ENCODE peak calls at places on chromosomes 6 and 20, in nine cellular contexts. N, J, R, V, F, P, B, T and Y are unnamed samples.

GRCh38 chr6:15506066-15506465 is 156.8 kb downstream of the DTNBP1 start:
- DNase-seq in N (no peak), J (no peak), R (no peak), V (no peak), F (no peak), P (no peak), B (no peak), T (no peak), Y (no peak)

GRCh38 chr20:1588166-1588868 is 30.8 kb upstream of the SIRPD start:
- DNase-seq in N (no peak), J (no peak), R (peak; percentile 75), V (no peak), F (no peak), P (no peak), B (no peak), T (no peak), Y (no peak)

GRCh38 chr6:142055219-142055618 is 77.5 kb upstream of the GJE1 start:
- DNase-seq in N (no peak), J (no peak), R (no peak), V (no peak), F (no peak), P (no peak), B (no peak), T (no peak), Y (no peak)

GRCh38 chr20:33501000-33501399 is 11.1 kb downstream of the CBFA2T2 start:
- DNase-seq in N (no peak), J (no peak), R (no peak), V (no peak), F (no peak), P (no peak), B (no peak), T (no peak), Y (no peak)

GRCh38 chr20:47925603-47926002 is 140.3 kb upstream of the SULF2 start:
- DNase-seq in N (no peak), J (no peak), R (no peak), V (no peak), F (no peak), P (no peak), B (no peak), T (no peak), Y (no peak)

GRCh38 chr6:14210077-14210476 is 92.5 kb downstream of the CD83 start:
- DNase-seq in N (no peak), J (no peak), R (no peak), V (no peak), F (no peak), P (no peak), B (no peak), T (no peak), Y (no peak)

GRCh38 chr6:89566011-89566775 is 72.4 kb downstream of the LYRM2 start:
- DNase-seq in N (no peak), J (no peak), R (no peak), V (no peak), F (no peak), P (no peak), B (no peak), T (no peak), Y (no peak)

GRCh38 chr20:31608256-31608980 is 3.3 kb downstream of the ID1 start:
- DNase-seq in N (peak; percentile 34), J (no peak), R (peak; percentile 95), V (no peak), F (no peak), P (no peak), B (peak; percentile 80), T (no peak), Y (peak; percentile 82)

GRCh38 chr6:20932284-20932683 is 398.0 kb downstream of the CDKAL1 start:
- DNase-seq in N (no peak), J (no peak), R (peak; percentile 63), V (no peak), F (no peak), P (no peak), B (no peak), T (no peak), Y (no peak)

GRCh38 chr6:111748247-111748647 is 125.0 kb downstream of the FYN start:
- DNase-seq in N (no peak), J (no peak), R (no peak), V (no peak), F (no peak), P (no peak), B (no peak), T (no peak), Y (no peak)